ENCODE peak calls at places on chromosomes 13 and 19, in seven cellular contexts. Z, B, O, A, D, S and K are unnamed samples.

GRCh38 chr13:57123660-57124059 is 17.1 kb upstream of the PRR20A start:
- DNase-seq in D (no peak), A (no peak), B (no peak), Z (no peak), S (no peak), O (no peak), K (no peak)

GRCh38 chr19:11261902-11262839 is at the start of gene DOCK6:
- DNase-seq in Z (no peak), D (no peak), S (no peak), A (peak), B (no peak), O (no peak), K (no peak)

GRCh38 chr19:44499559-44499958 is 763 bp downstream of the ZNF180 start:
- DNase-seq in S (no peak), B (no peak), A (peak), O (no peak), Z (no peak), D (no peak), K (no peak)

GRCh38 chr19:11142528-11143171 is 12.9 kb downstream of the SPC24 start:
- DNase-seq in A (peak), B (no peak), S (no peak), D (no peak), O (peak), Z (peak), K (peak)

GRCh38 chr13:44972956-44973581 is 16.2 kb downstream of the NUFIP1 start:
- DNase-seq in B (no peak), A (peak), O (no peak), D (no peak), Z (no peak), S (no peak), K (peak)

GRCh38 chr13:44230736-44231135 is 142.9 kb upstream of the SERP2 start:
- DNase-seq in Z (no peak), O (no peak), D (no peak), A (no peak), B (no peak), S (no peak), K (no peak)

GRCh38 chr13:39712626-39713025 is 57.2 kb downstream of the COG6 start:
- DNase-seq in S (no peak), B (no peak), D (no peak), A (no peak), O (no peak), Z (no peak), K (peak)

GRCh38 chr13:67052550-67053237 is 177.4 kb downstream of the PCDH9 start:
- DNase-seq in O (no peak), A (no peak), S (no peak), B (no peak), D (no peak), Z (no peak), K (no peak)

GRCh38 chr13:78827471-78827870 is 168.5 kb upstream of the OBI1 start:
- DNase-seq in B (no peak), D (no peak), S (no peak), O (no peak), A (no peak), Z (no peak), K (no peak)

GRCh38 chr19:35746087-35746462 is 624 bp downstream of the PSENEN start:
- DNase-seq in A (no peak), D (no peak), O (no peak), S (no peak), B (no peak), Z (no peak), K (no peak)

GRCh38 chr19:13574933-13575332 is 68.7 kb upstream of the CACNA1A start:
- DNase-seq in O (no peak), B (no peak), A (no peak), D (no peak), Z (no peak), S (no peak), K (no peak)

GRCh38 chr19:42081584-42082258 is 5.8 kb downstream of the ZNF574 start:
- DNase-seq in D (no peak), Z (no peak), B (no peak), S (no peak), A (peak), O (no peak), K (peak)

GRCh38 chr19:16330811-16331690 is 6.4 kb downstream of the KLF2 start:
- DNase-seq in A (no peak), S (no peak), O (no peak), Z (no peak), D (no peak), B (no peak), K (no peak)

GRCh38 chr13:23292596-23292995 is 111.8 kb downstream of the SGCG start:
- DNase-seq in S (no peak), A (no peak), O (no peak), Z (no peak), D (no peak), B (no peak), K (no peak)

GRCh38 chr13:75787249-75787940 is 151.3 kb downstream of the LMO7 start:
- DNase-seq in O (peak), A (no peak), B (no peak), S (no peak), Z (no peak), D (no peak), K (peak)

GRCh38 chr19:45130888-45131615 is 29.7 kb downstream of the NKPD1 start:
- DNase-seq in A (peak), Z (no peak), O (no peak), B (no peak), D (no peak), S (no peak), K (peak)

GRCh38 chr19:49297403-49297802 is 27.6 kb downstream of the SLC6A16 start:
- DNase-seq in S (no peak), D (no peak), Z (no peak), B (no peak), O (no peak), A (no peak), K (no peak)

GRCh38 chr19:44512326-44513298 is 12.3 kb upstream of the ZNF180 start:
- DNase-seq in B (no peak), D (no peak), A (peak), Z (no peak), S (no peak), O (no peak), K (peak)

GRCh38 chr19:7582446-7582845 is 13.2 kb upstream of the CAMSAP3 start:
- DNase-seq in D (no peak), S (no peak), Z (no peak), O (no peak), A (no peak), B (no peak), K (no peak)

GRCh38 chr19:7748756-7749155 is 1.4 kb upstream of the CD209 start:
- DNase-seq in A (no peak), B (no peak), S (no peak), D (no peak), Z (no peak), O (no peak), K (peak)

GRCh38 chr19:15508035-15508710 is at the start of gene CYP4F22:
- DNase-seq in O (no peak), D (no peak), S (no peak), A (no peak), Z (no peak), B (no peak), K (no peak)

GRCh38 chr13:32515246-32515645 is 23.3 kb downstream of the N4BP2L2 start:
- DNase-seq in D (no peak), B (no peak), A (no peak), S (no peak), O (no peak), Z (no peak), K (no peak)

GRCh38 chr13:45367358-45367757 is 26.4 kb upstream of the TPT1 start:
- DNase-seq in A (peak), O (peak), B (peak), S (peak), Z (no peak), D (peak), K (peak)

GRCh38 chr13:105804561-105805190 is 730.8 kb downstream of the EFNB2 start:
- DNase-seq in A (no peak), O (peak), S (no peak), B (no peak), Z (no peak), D (no peak), K (peak)

GRCh38 chr13:105848494-105848893 is 687.0 kb downstream of the EFNB2 start:
- DNase-seq in A (no peak), D (no peak), Z (no peak), O (no peak), B (no peak), S (no peak), K (peak)

GRCh38 chr13:82681535-82681934 is 1200.7 kb downstream of the SLITRK1 start:
- DNase-seq in O (no peak), D (no peak), B (no peak), Z (no peak), A (no peak), S (no peak), K (peak)

GRCh38 chr13:46607768-46608553 is 55.0 kb downstream of the LRCH1 start:
- DNase-seq in A (peak), O (no peak), D (no peak), B (no peak), Z (no peak), S (no peak), K (no peak)

GRCh38 chr13:113981611-113982295 is 7.9 kb upstream of the C13orf46 start:
- DNase-seq in O (no peak), S (no peak), D (no peak), Z (no peak), A (no peak), B (no peak), K (no peak)

GRCh38 chr19:42433503-42434260 is 6.5 kb upstream of the LIPE start:
- DNase-seq in D (peak), O (no peak), Z (peak), B (peak), S (peak), A (peak), K (peak)

GRCh38 chr13:108226184-108226583 is 8.0 kb downstream of the ABHD13 start:
- DNase-seq in A (no peak), O (no peak), S (no peak), Z (no peak), D (no peak), B (no peak), K (no peak)

GRCh38 chr13:25489238-25489637 is 117.5 kb downstream of the ATP8A2 start:
- DNase-seq in S (no peak), D (no peak), Z (no peak), B (no peak), A (peak), O (no peak), K (no peak)

GRCh38 chr13:107834268-107834667 is 381.1 kb downstream of the LIG4 start:
- DNase-seq in A (no peak), S (no peak), D (no peak), B (no peak), Z (no peak), O (no peak), K (peak)

GRCh38 chr13:44470623-44471562 is 97.3 kb downstream of the SERP2 start:
- DNase-seq in B (no peak), Z (no peak), O (no peak), S (no peak), D (no peak), A (peak), K (peak)

GRCh38 chr13:31124225-31124624 is 37.5 kb downstream of the HSPH1 start:
- DNase-seq in S (no peak), A (no peak), O (no peak), Z (no peak), D (no peak), B (no peak), K (no peak)

GRCh38 chr13:56886398-56886797 is 254.3 kb upstream of the PRR20A start:
- DNase-seq in B (no peak), A (no peak), Z (no peak), O (no peak), D (no peak), S (no peak), K (no peak)

GRCh38 chr19:2721570-2722540 is 683 bp upstream of the DIRAS1 start:
- DNase-seq in A (no peak), B (no peak), O (no peak), S (no peak), D (no peak), Z (no peak), K (no peak)

GRCh38 chr19:29606420-29606747 is 301 bp downstream of the POP4 start:
- DNase-seq in O (no peak), S (no peak), D (no peak), B (no peak), Z (no peak), A (no peak), K (no peak)